ENCODE peak calls at places on chromosome 1, in six cellular contexts. One of them, this sample, is unnamed.

GRCh38 chr1:9150582-9151290 is 21.8 kb upstream of the GPR157 start:
- DNase-seq in A549: no peak
- DNase-seq in endothelial cell of umbilical vein: no peak
- DNase-seq in GM12878: no peak
- DNase-seq in K562: no peak
- DNase-seq in HepG2: no peak
- DNase-seq in this sample: no peak

GRCh38 chr1:245222931-245223330 is 68.1 kb downstream of the KIF26B start:
- DNase-seq in A549: no peak
- DNase-seq in K562: no peak
- DNase-seq in HepG2: no peak
- DNase-seq in GM12878: no peak
- DNase-seq in endothelial cell of umbilical vein: no peak
- DNase-seq in this sample: no peak

GRCh38 chr1:180252638-180253536 is 22.8 kb downstream of the LHX4 start:
- DNase-seq in GM12878: peak
- DNase-seq in A549: peak
- DNase-seq in K562: peak
- DNase-seq in endothelial cell of umbilical vein: peak
- DNase-seq in HepG2: peak
- DNase-seq in this sample: peak

GRCh38 chr1:244010191-244010590 is 40.9 kb upstream of the ZBTB18 start:
- DNase-seq in HepG2: no peak
- DNase-seq in endothelial cell of umbilical vein: no peak
- DNase-seq in GM12878: no peak
- DNase-seq in K562: no peak
- DNase-seq in A549: peak
- DNase-seq in this sample: no peak

GRCh38 chr1:233446935-233447334 is 119.4 kb downstream of the MAP3K21 start:
- DNase-seq in GM12878: no peak
- DNase-seq in HepG2: no peak
- DNase-seq in A549: no peak
- DNase-seq in endothelial cell of umbilical vein: no peak
- DNase-seq in K562: no peak
- DNase-seq in this sample: no peak

GRCh38 chr1:2231667-2232254 is 3.6 kb downstream of the SKI start:
- DNase-seq in GM12878: no peak
- DNase-seq in HepG2: peak
- DNase-seq in endothelial cell of umbilical vein: peak
- DNase-seq in K562: peak
- DNase-seq in A549: peak
- DNase-seq in this sample: peak

GRCh38 chr1:212309967-212310366 is 24.8 kb downstream of the PPP2R5A start:
- DNase-seq in K562: no peak
- DNase-seq in GM12878: no peak
- DNase-seq in A549: no peak
- DNase-seq in endothelial cell of umbilical vein: no peak
- DNase-seq in HepG2: peak
- DNase-seq in this sample: no peak

GRCh38 chr1:201475121-201475520 is 6.1 kb upstream of the PHLDA3 start:
- DNase-seq in GM12878: no peak
- DNase-seq in A549: peak
- DNase-seq in K562: no peak
- DNase-seq in endothelial cell of umbilical vein: no peak
- DNase-seq in HepG2: peak
- DNase-seq in this sample: no peak

GRCh38 chr1:235075955-235076308 is 52.7 kb downstream of the TOMM20 start:
- DNase-seq in HepG2: no peak
- DNase-seq in GM12878: no peak
- DNase-seq in K562: no peak
- DNase-seq in A549: no peak
- DNase-seq in endothelial cell of umbilical vein: no peak
- DNase-seq in this sample: no peak

GRCh38 chr1:229229721-229230135 is 41.2 kb upstream of the RAB4A start:
- DNase-seq in HepG2: peak
- DNase-seq in K562: no peak
- DNase-seq in endothelial cell of umbilical vein: no peak
- DNase-seq in GM12878: no peak
- DNase-seq in A549: no peak
- DNase-seq in this sample: peak

GRCh38 chr1:52556641-52557360 is 3.9 kb upstream of the TUT4 start:
- DNase-seq in HepG2: no peak
- DNase-seq in GM12878: no peak
- DNase-seq in K562: no peak
- DNase-seq in endothelial cell of umbilical vein: no peak
- DNase-seq in A549: no peak
- DNase-seq in this sample: no peak

GRCh38 chr1:231315887-231316286 is 21.8 kb downstream of the EXOC8 start:
- DNase-seq in K562: peak
- DNase-seq in HepG2: peak
- DNase-seq in A549: peak
- DNase-seq in endothelial cell of umbilical vein: peak
- DNase-seq in GM12878: no peak
- DNase-seq in this sample: peak

GRCh38 chr1:44641126-44642102 is 32.9 kb downstream of the TMEM53 start:
- DNase-seq in K562: no peak
- DNase-seq in endothelial cell of umbilical vein: no peak
- DNase-seq in GM12878: no peak
- DNase-seq in HepG2: no peak
- DNase-seq in A549: no peak
- DNase-seq in this sample: no peak

GRCh38 chr1:30933874-30934252 is 25.3 kb upstream of the SDC3 start:
- DNase-seq in endothelial cell of umbilical vein: no peak
- DNase-seq in A549: peak
- DNase-seq in HepG2: no peak
- DNase-seq in GM12878: no peak
- DNase-seq in K562: no peak
- DNase-seq in this sample: no peak

GRCh38 chr1:91924146-91924545 is 25.1 kb upstream of the BRDT start:
- DNase-seq in A549: peak
- DNase-seq in endothelial cell of umbilical vein: peak
- DNase-seq in K562: no peak
- DNase-seq in HepG2: no peak
- DNase-seq in GM12878: no peak
- DNase-seq in this sample: no peak

GRCh38 chr1:116559304-116559761 is 11.5 kb downstream of the CD58 start:
- DNase-seq in HepG2: no peak
- DNase-seq in K562: no peak
- DNase-seq in endothelial cell of umbilical vein: no peak
- DNase-seq in GM12878: no peak
- DNase-seq in A549: no peak
- DNase-seq in this sample: no peak

GRCh38 chr1:51986718-51987117 is 3.8 kb downstream of the RAB3B start:
- DNase-seq in K562: no peak
- DNase-seq in endothelial cell of umbilical vein: no peak
- DNase-seq in GM12878: no peak
- DNase-seq in A549: no peak
- DNase-seq in HepG2: no peak
- DNase-seq in this sample: no peak

GRCh38 chr1:26957306-26957705 is 3.0 kb downstream of the KDF1 start:
- DNase-seq in A549: no peak
- DNase-seq in K562: no peak
- DNase-seq in HepG2: no peak
- DNase-seq in GM12878: no peak
- DNase-seq in endothelial cell of umbilical vein: no peak
- DNase-seq in this sample: no peak

GRCh38 chr1:45026446-45026845 is 14.4 kb downstream of the UROD start:
- DNase-seq in endothelial cell of umbilical vein: no peak
- DNase-seq in A549: no peak
- DNase-seq in GM12878: no peak
- DNase-seq in HepG2: no peak
- DNase-seq in K562: no peak
- DNase-seq in this sample: no peak

GRCh38 chr1:160883586-160883985 is 1.4 kb downstream of the ITLN1 start:
- DNase-seq in K562: no peak
- DNase-seq in GM12878: no peak
- DNase-seq in endothelial cell of umbilical vein: no peak
- DNase-seq in HepG2: no peak
- DNase-seq in A549: no peak
- DNase-seq in this sample: no peak

GRCh38 chr1:114319480-114319879 is 165.8 kb upstream of the SYT6 start:
- DNase-seq in HepG2: no peak
- DNase-seq in GM12878: no peak
- DNase-seq in A549: no peak
- DNase-seq in endothelial cell of umbilical vein: no peak
- DNase-seq in K562: no peak
- DNase-seq in this sample: no peak

GRCh38 chr1:36763771-36764170 is 270.5 kb downstream of the GRIK3 start:
- DNase-seq in GM12878: no peak
- DNase-seq in K562: peak
- DNase-seq in HepG2: no peak
- DNase-seq in endothelial cell of umbilical vein: no peak
- DNase-seq in A549: no peak
- DNase-seq in this sample: no peak

GRCh38 chr1:64712049-64712448 is 32.8 kb upstream of the RAVER2 start:
- DNase-seq in A549: no peak
- DNase-seq in endothelial cell of umbilical vein: no peak
- DNase-seq in GM12878: no peak
- DNase-seq in K562: no peak
- DNase-seq in HepG2: no peak
- DNase-seq in this sample: no peak

GRCh38 chr1:55474168-55474786 is 259.1 kb upstream of the USP24 start:
- DNase-seq in GM12878: no peak
- DNase-seq in K562: peak
- DNase-seq in A549: peak
- DNase-seq in HepG2: no peak
- DNase-seq in endothelial cell of umbilical vein: peak
- DNase-seq in this sample: peak
- TF ChIP-seq MYC in GM12878: no peak
- TF ChIP-seq MYC in K562: no peak
- TF ChIP-seq MYC in A549: no peak
- TF ChIP-seq MYC in HepG2: no peak
- TF ChIP-seq MYC in endothelial cell of umbilical vein: no peak
- TF ChIP-seq MYC in this sample: no peak

GRCh38 chr1:150235852-150236613 is at the start of gene ANP32E:
- DNase-seq in HepG2: peak
- DNase-seq in K562: peak
- DNase-seq in A549: peak
- DNase-seq in endothelial cell of umbilical vein: peak
- DNase-seq in GM12878: peak
- DNase-seq in this sample: peak

GRCh38 chr1:150234647-150235435 is 1.1 kb downstream of the ANP32E start:
- DNase-seq in HepG2: peak
- DNase-seq in A549: peak
- DNase-seq in endothelial cell of umbilical vein: no peak
- DNase-seq in K562: peak
- DNase-seq in GM12878: peak
- DNase-seq in this sample: peak

GRCh38 chr1:150233359-150234308 is 2.3 kb downstream of the ANP32E start:
- DNase-seq in HepG2: no peak
- DNase-seq in GM12878: no peak
- DNase-seq in endothelial cell of umbilical vein: peak
- DNase-seq in K562: no peak
- DNase-seq in A549: peak
- DNase-seq in this sample: peak

GRCh38 chr1:150235436-150235851 is 468 bp downstream of the ANP32E start:
- DNase-seq in endothelial cell of umbilical vein: peak
- DNase-seq in HepG2: no peak
- DNase-seq in GM12878: no peak
- DNase-seq in K562: peak
- DNase-seq in A549: no peak
- DNase-seq in this sample: peak

DNA sequence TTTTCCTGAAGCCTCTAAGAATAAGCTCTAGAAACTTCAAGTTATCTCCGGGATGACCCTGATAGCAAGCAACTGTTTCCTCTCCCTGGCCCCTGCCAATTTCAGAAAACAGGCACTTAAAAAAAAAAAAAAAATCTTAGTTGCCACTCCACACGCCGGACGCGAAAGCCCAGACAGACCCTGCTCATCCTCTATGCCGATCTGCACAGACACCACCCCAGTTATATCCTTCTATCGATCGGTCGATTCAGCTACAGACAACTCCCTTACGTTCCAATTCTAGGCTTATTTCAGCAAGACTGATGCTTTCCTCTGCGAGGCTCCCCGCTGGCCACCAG is 1.6 kb downstream of the ANP32E start:
- DNase-seq in HepG2: no peak
- DNase-seq in A549: no peak
- DNase-seq in GM12878: no peak
- DNase-seq in endothelial cell of umbilical vein: peak
- DNase-seq in K562: no peak
- DNase-seq in this sample: no peak
- TF ChIP-seq MAX in HepG2: no peak
- TF ChIP-seq MAX in A549: no peak
- TF ChIP-seq MAX in GM12878: no peak
- TF ChIP-seq MAX in endothelial cell of umbilical vein: no peak
- TF ChIP-seq MAX in K562: no peak
- TF ChIP-seq MAX in this sample: no peak

DNA sequence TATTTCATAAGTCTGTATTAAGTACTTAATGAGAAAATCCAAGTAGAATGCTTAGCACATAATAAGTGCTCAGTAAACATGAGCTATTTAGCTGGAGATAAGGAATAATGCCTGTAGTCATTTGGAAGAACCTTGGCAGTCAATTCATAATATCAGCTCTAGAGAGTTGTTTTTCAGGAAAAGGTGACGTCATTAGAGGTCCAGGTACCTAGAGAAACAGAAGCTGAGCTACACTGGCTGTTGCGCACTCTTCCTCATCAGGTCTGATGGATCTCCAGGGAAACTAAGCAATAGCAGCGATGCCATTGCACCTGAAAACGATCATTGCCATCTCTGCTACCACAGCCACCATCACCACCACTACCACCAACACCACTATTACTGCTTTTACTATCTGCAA is 187.8 kb upstream of the PLD5 start:
- DNase-seq in K562: no peak
- DNase-seq in A549: no peak
- DNase-seq in GM12878: no peak
- DNase-seq in endothelial cell of umbilical vein: no peak
- DNase-seq in HepG2: no peak
- DNase-seq in this sample: no peak
- TF ChIP-seq MYC in K562: no peak
- TF ChIP-seq MYC in A549: no peak
- TF ChIP-seq MYC in GM12878: no peak
- TF ChIP-seq MYC in endothelial cell of umbilical vein: no peak
- TF ChIP-seq MYC in HepG2: no peak
- TF ChIP-seq MYC in this sample: no peak

GRCh38 chr1:156191292-156191954 is 2.5 kb upstream of the SLC25A44 start:
- DNase-seq in endothelial cell of umbilical vein: no peak
- DNase-seq in A549: no peak
- DNase-seq in HepG2: peak
- DNase-seq in GM12878: no peak
- DNase-seq in K562: no peak
- DNase-seq in this sample: peak
- TF ChIP-seq MAX in endothelial cell of umbilical vein: no peak
- TF ChIP-seq MAX in A549: no peak
- TF ChIP-seq MAX in HepG2: no peak
- TF ChIP-seq MAX in GM12878: no peak
- TF ChIP-seq MAX in K562: no peak
- TF ChIP-seq MAX in this sample: no peak

GRCh38 chr1:215418876-215419442 is 148.1 kb upstream of the KCTD3 start:
- DNase-seq in HepG2: no peak
- DNase-seq in A549: no peak
- DNase-seq in K562: no peak
- DNase-seq in endothelial cell of umbilical vein: peak
- DNase-seq in GM12878: no peak
- DNase-seq in this sample: no peak
- TF ChIP-seq MYC in HepG2: no peak
- TF ChIP-seq MYC in A549: no peak
- TF ChIP-seq MYC in K562: no peak
- TF ChIP-seq MYC in endothelial cell of umbilical vein: no peak
- TF ChIP-seq MYC in GM12878: no peak
- TF ChIP-seq MYC in this sample: no peak

This sample was measured in NB4.